ENCODE peak calls at places on chromosomes 1 and 21, in nine cellular contexts. G is B cell, V is cardiac fibroblast, I is OCI-LY7, E is colonic mucosa, Q is endothelial cell, H is foreskin keratinocyte, T is prostate gland, M is GM20000. P is an unnamed sample.
A peak's percentile ranks its signal among the peaks of the same experiment; 100 is the strongest.

GRCh38 chr1:218553197-218553596 is 208.1 kb downstream of the TGFB2 start:
- DNase-seq in G (no peak), V (no peak), I (no peak), E (no peak), Q (no peak), H (no peak), T (no peak), M (no peak), P (peak; percentile 26)

GRCh38 chr1:212513586-212513985 is 80.9 kb downstream of the NENF start:
- DNase-seq in G (no peak), V (no peak), I (no peak), E (no peak), Q (no peak), H (no peak), T (no peak), M (no peak), P (no peak)

GRCh38 chr1:225694151-225694603 is 41.3 kb upstream of the ENAH start:
- DNase-seq in G (no peak), V (peak; percentile 97), I (no peak), E (peak; percentile 53), Q (no peak), H (no peak), T (peak; percentile 60), M (no peak), P (no peak)

GRCh38 chr21:45167796-45168222 is 93.4 kb downstream of the ADARB1 start:
- DNase-seq in G (no peak), V (peak; percentile 77), I (no peak), E (no peak), Q (no peak), H (peak; percentile 10), T (no peak), M (no peak), P (peak; percentile 5)

GRCh38 chr1:221840511-221841243 is 98.8 kb upstream of the DUSP10 start:
- DNase-seq in G (no peak), V (peak; percentile 55), I (no peak), E (no peak), Q (no peak), H (peak; percentile 29), T (no peak), M (no peak), P (no peak)

GRCh38 chr1:16021681-16022080 is at the start of gene CLCNKA:
- DNase-seq in G (no peak), V (no peak), I (no peak), E (no peak), Q (no peak), H (no peak), T (no peak), M (no peak), P (no peak)

GRCh38 chr1:222263791-222264190 is 284.1 kb downstream of the HHIPL2 start:
- DNase-seq in G (no peak), V (no peak), I (no peak), E (no peak), Q (no peak), H (no peak), T (no peak), M (no peak), P (no peak)

GRCh38 chr1:6941786-6942185 is 156.5 kb downstream of the CAMTA1 start:
- DNase-seq in G (no peak), V (no peak), I (no peak), E (no peak), Q (no peak), H (no peak), T (no peak), M (no peak), P (no peak)

GRCh38 chr1:113101588-113101987 is 28.6 kb downstream of the LRIG2 start:
- DNase-seq in G (no peak), V (peak; percentile 14), I (no peak), E (no peak), Q (no peak), H (peak; percentile 18), T (no peak), M (no peak), P (peak; percentile 27)

GRCh38 chr1:54327386-54328116 is 78.6 kb downstream of the SSBP3 start:
- DNase-seq in G (no peak), V (no peak), I (peak; percentile 39), E (no peak), Q (no peak), H (no peak), T (no peak), M (no peak), P (no peak)

GRCh38 chr1:117171900-117172501 is 38.7 kb downstream of the VTCN1 start:
- DNase-seq in G (no peak), V (peak; percentile 93), I (no peak), E (no peak), Q (no peak), H (no peak), T (peak; percentile 58), M (no peak), P (no peak)

GRCh38 chr1:16258591-16259135 is 21.7 kb upstream of the CPLANE2 start:
- DNase-seq in G (no peak), V (no peak), I (no peak), E (no peak), Q (no peak), H (no peak), T (no peak), M (no peak), P (no peak)

GRCh38 chr21:26124421-26124833 is 46.1 kb downstream of the APP start:
- DNase-seq in G (no peak), V (peak; percentile 51), I (no peak), E (no peak), Q (no peak), H (peak; percentile 38), T (no peak), M (no peak), P (peak; percentile 12)

GRCh38 chr1:2783435-2784397 is 17.8 kb downstream of the TTC34 start:
- DNase-seq in G (peak; percentile 27), V (no peak), I (no peak), E (peak; percentile 8), Q (no peak), H (no peak), T (no peak), M (no peak), P (no peak)

GRCh38 chr1:55483523-55483922 is 268.4 kb upstream of the USP24 start:
- DNase-seq in G (no peak), V (no peak), I (peak; percentile 0), E (no peak), Q (no peak), H (no peak), T (no peak), M (no peak), P (no peak)
- TF ChIP-seq CTCF in G (no peak), V (no peak), I (peak; percentile 24), E (no peak), Q (peak; percentile 54), H (peak; percentile 16), T (no peak), M (no peak), P (no peak)

GRCh38 chr1:172401907-172402306 is 18.6 kb upstream of the C1orf105 start:
- DNase-seq in G (no peak), V (no peak), I (peak; percentile 22), E (no peak), Q (no peak), H (no peak), T (no peak), M (no peak), P (no peak)
- TF ChIP-seq CTCF in G (no peak), V (peak; percentile 18), I (peak; percentile 67), E (no peak), Q (peak; percentile 26), H (peak; percentile 40), T (no peak), M (peak; percentile 16), P (peak; percentile 36)

DNA sequence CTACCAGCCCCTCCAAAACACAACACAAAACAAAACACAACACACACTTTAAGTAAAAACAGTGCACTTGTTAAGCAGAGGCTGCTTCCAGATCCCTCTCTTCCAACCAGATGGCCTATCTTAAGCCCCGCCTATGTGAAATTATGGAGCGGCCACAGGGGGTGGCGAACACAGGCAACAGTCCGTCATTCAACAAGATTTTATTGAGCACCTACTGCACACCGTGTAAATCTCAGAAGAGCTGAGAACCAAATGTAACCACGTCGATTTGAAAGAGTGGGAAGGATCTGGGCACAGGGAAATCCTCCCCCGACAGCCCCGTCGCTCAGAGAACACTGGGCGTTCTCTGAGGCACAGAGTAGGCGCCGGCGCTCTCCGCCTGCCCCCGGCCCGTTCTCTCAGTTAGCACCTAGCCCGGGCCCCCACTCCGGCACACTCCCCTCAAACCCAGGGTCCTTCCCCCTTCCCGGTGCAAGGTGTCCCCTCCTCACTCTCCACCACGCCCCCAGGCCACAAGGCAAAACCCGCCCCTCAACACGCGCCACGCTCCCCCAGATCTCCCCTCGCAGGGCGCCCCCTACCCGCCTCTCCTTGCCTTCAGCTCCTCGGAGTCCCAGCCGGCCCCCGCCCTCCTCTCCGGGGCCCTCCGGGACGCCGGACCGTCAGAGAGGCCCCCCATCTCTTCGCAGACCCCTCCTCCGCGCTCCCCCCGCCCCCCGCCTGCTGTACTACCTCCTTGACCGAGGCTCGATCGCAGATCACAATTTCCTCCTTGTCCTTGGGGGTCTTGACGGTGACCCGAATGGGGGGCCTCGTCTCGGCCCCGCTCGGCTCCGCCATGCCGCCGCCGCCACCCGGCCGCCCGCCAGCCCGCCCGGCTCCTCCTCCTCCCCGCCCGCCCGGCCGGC is 482 bp downstream of the UBQLN4 start:
- DNase-seq in G (peak; percentile 89), V (peak; percentile 75), I (peak; percentile 78), E (peak; percentile 68), Q (peak; percentile 78), H (peak; percentile 63), T (no peak), M (peak; percentile 84), P (peak; percentile 65)
- TF ChIP-seq CTCF in G (peak; percentile 29), V (no peak), I (peak; percentile 54), E (no peak), Q (peak; percentile 8), H (peak; percentile 45), T (peak; percentile 13), M (peak; percentile 39), P (peak; percentile 56)

DNA sequence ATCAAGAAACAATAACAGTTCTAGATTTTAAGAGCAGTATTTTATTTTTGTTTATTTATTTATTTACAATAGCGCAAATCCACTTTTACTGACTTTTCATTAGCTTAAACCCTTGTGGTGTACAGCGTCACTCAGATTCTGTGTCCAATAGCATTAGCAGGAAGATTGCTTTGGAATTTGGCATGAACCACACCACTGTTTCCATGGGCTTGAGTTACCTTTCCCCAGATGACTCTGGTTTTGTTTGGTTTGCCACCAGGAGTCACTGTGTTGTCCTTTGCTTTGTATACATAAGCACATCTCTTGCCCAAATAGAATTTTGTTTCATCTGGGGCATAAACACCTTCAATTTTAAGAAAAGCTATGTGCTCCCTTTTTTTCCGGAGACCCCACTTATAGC is 25.9 kb upstream of the SNRPE start:
- DNase-seq in G (no peak), V (no peak), I (no peak), E (no peak), Q (no peak), H (no peak), T (no peak), M (no peak), P (no peak)
- TF ChIP-seq CTCF in G (no peak), V (peak; percentile 8), I (peak; percentile 33), E (no peak), Q (no peak), H (peak; percentile 31), T (no peak), M (no peak), P (peak; percentile 40)